ENCODE peak calls at places on chromosomes 12 and 14, in five cellular contexts. One of them, this sample, is unnamed.

GRCh38 chr12:117501066-117501465 is 139.6 kb upstream of the NOS1 start:
- DNase-seq in prostate gland: no peak
- DNase-seq in OCI-LY7: no peak
- DNase-seq in esophagus squamous epithelium: no peak
- DNase-seq in uterus: no peak
- DNase-seq in this sample: no peak

GRCh38 chr12:123675436-123675835 is 4.5 kb downstream of the TCTN2 start:
- DNase-seq in OCI-LY7: no peak
- DNase-seq in esophagus squamous epithelium: no peak
- DNase-seq in prostate gland: no peak
- DNase-seq in uterus: no peak
- DNase-seq in this sample: no peak

GRCh38 chr14:21018286-21018685 is 6.6 kb downstream of the NDRG2 start:
- DNase-seq in OCI-LY7: no peak
- DNase-seq in uterus: no peak
- DNase-seq in esophagus squamous epithelium: no peak
- DNase-seq in prostate gland: no peak
- DNase-seq in this sample: no peak

GRCh38 chr14:52913271-52913670 is 37.6 kb downstream of the FERMT2 start:
- DNase-seq in uterus: no peak
- DNase-seq in OCI-LY7: no peak
- DNase-seq in esophagus squamous epithelium: no peak
- DNase-seq in prostate gland: no peak
- DNase-seq in this sample: no peak

GRCh38 chr12:90858261-90858660 is 96.7 kb downstream of the CCER1 start:
- DNase-seq in prostate gland: peak; percentile 26
- DNase-seq in uterus: no peak
- DNase-seq in esophagus squamous epithelium: no peak
- DNase-seq in OCI-LY7: no peak
- DNase-seq in this sample: no peak

GRCh38 chr14:71675126-71675901 is 256.9 kb upstream of the RGS6 start:
- DNase-seq in OCI-LY7: no peak
- DNase-seq in esophagus squamous epithelium: no peak
- DNase-seq in uterus: no peak
- DNase-seq in prostate gland: no peak
- DNase-seq in this sample: no peak

GRCh38 chr12:109288571-109288970 is 20.5 kb downstream of the FOXN4 start:
- DNase-seq in OCI-LY7: peak; percentile 31
- DNase-seq in uterus: no peak
- DNase-seq in esophagus squamous epithelium: no peak
- DNase-seq in prostate gland: no peak
- DNase-seq in this sample: no peak

GRCh38 chr12:15854916-15855315 is 27.3 kb upstream of the STRAP start:
- DNase-seq in OCI-LY7: no peak
- DNase-seq in uterus: no peak
- DNase-seq in esophagus squamous epithelium: no peak
- DNase-seq in prostate gland: no peak
- DNase-seq in this sample: no peak

GRCh38 chr12:110704750-110705149 is 15.8 kb upstream of the HVCN1 start:
- DNase-seq in esophagus squamous epithelium: no peak
- DNase-seq in OCI-LY7: peak; percentile 57
- DNase-seq in uterus: no peak
- DNase-seq in prostate gland: peak; percentile 30
- DNase-seq in this sample: no peak

GRCh38 chr14:95462491-95462890 is 54.0 kb downstream of the SYNE3 start:
- DNase-seq in OCI-LY7: peak; percentile 76
- DNase-seq in uterus: no peak
- DNase-seq in prostate gland: no peak
- DNase-seq in esophagus squamous epithelium: no peak
- DNase-seq in this sample: no peak

GRCh38 chr12:101875112-101875961 is 2.0 kb upstream of the DRAM1 start:
- DNase-seq in uterus: no peak
- DNase-seq in esophagus squamous epithelium: no peak
- DNase-seq in prostate gland: no peak
- DNase-seq in OCI-LY7: no peak
- DNase-seq in this sample: no peak

DNA sequence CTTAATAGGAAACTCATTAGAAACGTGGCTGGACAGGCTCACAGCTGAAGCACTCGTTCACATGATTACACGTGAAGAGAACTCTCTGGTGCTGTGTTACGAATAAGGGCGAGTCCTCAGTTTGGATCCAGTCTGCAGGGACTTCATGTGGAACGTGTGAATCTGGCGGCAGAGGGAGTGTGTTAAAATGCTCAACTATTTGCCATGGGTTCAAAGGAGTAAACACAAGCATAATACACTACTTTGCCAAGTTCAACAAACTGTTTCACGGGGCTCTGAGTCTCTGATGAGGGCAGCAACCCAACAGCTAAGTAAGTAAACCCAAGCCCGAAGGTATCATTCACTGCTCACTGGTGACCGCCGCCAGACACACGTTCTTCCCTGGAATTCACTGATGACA is 42.4 kb downstream of the NUAK1 start:
- DNase-seq in uterus: no peak
- DNase-seq in prostate gland: peak; percentile 82
- DNase-seq in OCI-LY7: no peak
- DNase-seq in esophagus squamous epithelium: no peak
- DNase-seq in this sample: peak; percentile 80
- H3K4me1 ChIP-seq in uterus: peaks cover 21% of the 10 kb centered on the region
- H3K4me1 ChIP-seq in prostate gland: peaks cover 5% of the 10 kb centered on the region
- H3K4me1 ChIP-seq in OCI-LY7: no peaks in the 10 kb centered on the region
- H3K4me1 ChIP-seq in esophagus squamous epithelium: peaks cover 46% of the 10 kb centered on the region
- H3K4me1 ChIP-seq in this sample: peaks cover 62% of the 10 kb centered on the region

GRCh38 chr12:62813031-62813829 is 121.7 kb downstream of the PPM1H start:
- DNase-seq in prostate gland: peak; percentile 31
- DNase-seq in esophagus squamous epithelium: no peak
- DNase-seq in OCI-LY7: peak; percentile 61
- DNase-seq in uterus: peak; percentile 55
- DNase-seq in this sample: peak; percentile 65
- H3K4me3 ChIP-seq in prostate gland: no peak overlapping the region
- H3K4me3 ChIP-seq in esophagus squamous epithelium: no peak overlapping the region
- H3K4me3 ChIP-seq in OCI-LY7: no peak overlapping the region
- H3K4me3 ChIP-seq in uterus: no peak overlapping the region
- H3K4me3 ChIP-seq in this sample: no peak overlapping the region

GRCh38 chr12:102955926-102956737 is 1.3 kb upstream of the ASCL1 start:
- DNase-seq in OCI-LY7: no peak
- DNase-seq in esophagus squamous epithelium: no peak
- DNase-seq in uterus: no peak
- DNase-seq in prostate gland: no peak
- DNase-seq in this sample: no peak
- TF ChIP-seq CTCF in OCI-LY7: no peak
- TF ChIP-seq CTCF in esophagus squamous epithelium: no peak
- TF ChIP-seq CTCF in uterus: no peak
- TF ChIP-seq CTCF in prostate gland: no peak
- TF ChIP-seq CTCF in this sample: no peak

GRCh38 chr12:32230607-32230982 is 123.9 kb downstream of the BICD1 start:
- DNase-seq in prostate gland: no peak
- DNase-seq in esophagus squamous epithelium: no peak
- DNase-seq in OCI-LY7: peak; percentile 84
- DNase-seq in uterus: no peak
- DNase-seq in this sample: no peak

GRCh38 chr12:32226768-32227167 is 120.1 kb downstream of the BICD1 start:
- DNase-seq in uterus: no peak
- DNase-seq in prostate gland: no peak
- DNase-seq in OCI-LY7: no peak
- DNase-seq in esophagus squamous epithelium: no peak
- DNase-seq in this sample: no peak

GRCh38 chr12:32235251-32235650 is 128.6 kb downstream of the BICD1 start:
- DNase-seq in prostate gland: no peak
- DNase-seq in OCI-LY7: peak; percentile 52
- DNase-seq in esophagus squamous epithelium: no peak
- DNase-seq in uterus: no peak
- DNase-seq in this sample: no peak

GRCh38 chr12:32233568-32233967 is 126.9 kb downstream of the BICD1 start:
- DNase-seq in uterus: no peak
- DNase-seq in prostate gland: no peak
- DNase-seq in esophagus squamous epithelium: no peak
- DNase-seq in OCI-LY7: no peak
- DNase-seq in this sample: no peak

DNA sequence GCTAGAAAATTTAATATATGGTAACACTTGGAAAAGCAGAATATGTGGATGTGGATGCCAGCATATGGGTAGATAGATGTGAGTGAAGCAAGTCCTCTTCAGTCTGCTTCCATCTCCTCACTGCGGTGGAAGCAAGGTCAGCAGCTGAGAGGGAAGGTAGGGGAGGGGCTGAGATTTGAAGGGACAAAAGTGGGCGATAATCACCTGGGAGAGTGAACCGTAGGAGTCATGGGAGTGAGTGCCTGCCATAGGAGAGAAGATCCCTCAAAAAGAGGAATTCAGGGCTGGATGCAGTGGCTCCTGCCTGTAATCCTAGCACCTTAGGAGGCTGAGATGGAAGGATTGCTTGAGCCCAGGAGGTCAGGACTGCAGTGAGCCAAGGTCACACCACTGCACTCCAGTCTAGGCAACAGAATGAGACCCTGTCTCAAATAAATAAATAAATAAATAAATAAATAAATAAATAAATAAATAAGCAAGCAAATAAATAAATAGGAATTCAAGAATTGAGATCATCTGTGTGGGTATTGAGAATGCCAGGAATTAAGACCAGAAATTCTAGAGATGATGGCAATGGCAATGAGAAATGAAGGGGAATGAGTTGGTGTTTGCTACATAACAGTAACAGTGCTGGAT is 123.4 kb downstream of the BICD1 start:
- DNase-seq in uterus: no peak
- DNase-seq in esophagus squamous epithelium: no peak
- DNase-seq in prostate gland: no peak
- DNase-seq in OCI-LY7: no peak
- DNase-seq in this sample: no peak
- H3K4me1 ChIP-seq in uterus: no peaks in the 10 kb centered on the region
- H3K4me1 ChIP-seq in esophagus squamous epithelium: no peaks in the 10 kb centered on the region
- H3K4me1 ChIP-seq in prostate gland: no peaks in the 10 kb centered on the region
- H3K4me1 ChIP-seq in OCI-LY7: peaks cover 39% of the 10 kb centered on the region
- H3K4me1 ChIP-seq in this sample: no peaks in the 10 kb centered on the region

DNA sequence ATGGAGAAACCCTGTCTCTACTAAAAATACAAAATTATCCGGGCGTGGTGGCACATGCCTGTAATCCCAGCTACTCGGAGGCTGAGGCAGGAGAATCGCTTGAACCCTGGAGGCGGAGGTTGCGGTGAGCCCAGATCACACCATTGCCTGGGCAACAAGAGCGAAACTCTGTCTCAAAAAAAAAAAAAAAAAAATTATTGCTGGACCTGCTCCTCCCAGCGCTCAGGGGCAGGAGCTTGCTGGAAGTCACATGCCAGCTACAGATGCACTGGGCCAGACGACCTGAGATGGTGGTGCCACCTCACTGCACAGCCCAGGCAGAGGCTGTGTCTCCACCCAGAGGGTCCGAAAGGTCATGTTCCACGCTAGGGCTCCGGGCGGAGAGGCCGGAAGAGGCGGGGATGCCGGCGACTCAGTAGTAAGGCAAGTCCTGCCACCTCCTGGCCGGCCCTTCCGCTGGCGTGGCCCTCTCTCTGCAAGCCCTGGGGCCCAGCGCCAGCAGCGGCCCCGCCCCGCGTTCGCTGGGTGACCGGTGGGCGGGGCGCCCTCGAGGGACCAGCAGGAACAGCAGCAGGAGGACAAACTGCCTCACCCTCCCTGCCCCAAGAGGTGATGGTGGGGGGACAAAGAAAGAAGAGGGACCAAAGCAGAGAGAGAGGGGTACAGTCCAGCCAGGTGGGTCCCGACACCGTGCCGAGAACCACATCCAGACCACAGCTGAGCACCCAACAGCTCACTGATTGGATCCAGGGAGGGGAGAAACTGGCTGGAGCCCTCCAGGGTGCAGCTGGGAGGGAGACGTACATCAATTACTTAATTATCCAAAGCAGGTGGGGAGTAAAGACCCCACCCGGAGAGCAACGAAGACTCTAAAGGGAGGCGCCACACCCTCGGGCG is 3.6 kb upstream of the RHOF start:
- DNase-seq in prostate gland: peak; percentile 94
- DNase-seq in esophagus squamous epithelium: no peak
- DNase-seq in uterus: peak; percentile 90
- DNase-seq in OCI-LY7: no peak
- DNase-seq in this sample: peak; percentile 97
- H3K4me3 ChIP-seq in prostate gland: peak overlapping the region; percentile 84
- H3K4me3 ChIP-seq in esophagus squamous epithelium: peak overlapping the region; percentile 85
- H3K4me3 ChIP-seq in uterus: no peak overlapping the region
- H3K4me3 ChIP-seq in OCI-LY7: no peak overlapping the region
- H3K4me3 ChIP-seq in this sample: peak overlapping the region; percentile 21

DNA sequence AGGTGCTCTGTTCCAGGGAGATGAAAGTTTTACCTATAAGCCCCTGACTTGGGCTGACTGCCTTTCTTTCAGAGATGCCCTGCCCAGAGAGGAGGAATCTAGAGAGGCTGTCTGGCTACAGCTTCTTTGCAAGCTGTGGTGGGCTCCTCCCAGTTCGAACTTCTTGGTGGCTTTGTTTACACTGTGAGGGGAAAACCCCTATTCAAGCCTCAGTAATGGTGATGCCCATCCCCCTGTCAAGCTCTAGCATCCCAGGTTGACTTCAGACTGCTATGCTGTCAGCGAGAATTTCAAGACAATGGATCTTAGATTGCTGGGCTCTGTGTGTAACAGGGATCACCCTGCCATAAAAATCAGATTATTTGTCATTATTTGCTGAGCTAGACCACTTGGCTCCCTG is 377.6 kb downstream of the FLRT2 start:
- DNase-seq in esophagus squamous epithelium: no peak
- DNase-seq in uterus: no peak
- DNase-seq in prostate gland: no peak
- DNase-seq in OCI-LY7: no peak
- DNase-seq in this sample: no peak
- TF ChIP-seq CTCF in esophagus squamous epithelium: no peak
- TF ChIP-seq CTCF in uterus: no peak
- TF ChIP-seq CTCF in prostate gland: no peak
- TF ChIP-seq CTCF in OCI-LY7: no peak
- TF ChIP-seq CTCF in this sample: no peak

DNA sequence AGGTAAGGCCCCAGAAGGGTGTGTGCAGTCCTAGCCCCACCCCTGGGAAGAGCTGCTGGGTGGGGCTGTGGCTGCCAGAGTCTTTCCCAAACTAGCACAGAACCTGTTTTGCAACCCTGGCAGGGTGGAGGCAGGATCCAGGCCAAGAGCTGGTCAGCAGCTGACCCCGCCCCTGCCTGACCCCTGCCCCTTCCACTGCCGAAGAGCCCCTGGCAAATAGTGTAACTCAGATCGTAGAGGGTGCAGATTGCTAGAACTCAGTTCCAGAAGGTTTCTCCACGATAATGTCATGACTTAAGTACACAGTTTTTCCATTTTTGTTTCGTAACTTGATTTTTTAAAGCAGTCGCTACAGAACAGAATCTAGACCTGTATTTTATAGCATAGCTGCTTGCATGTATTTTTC is 26.7 kb upstream of the PNMA1 start:
- DNase-seq in esophagus squamous epithelium: no peak
- DNase-seq in OCI-LY7: no peak
- DNase-seq in prostate gland: peak; percentile 92
- DNase-seq in uterus: peak; percentile 87
- DNase-seq in this sample: peak; percentile 86
- H3K4me1 ChIP-seq in esophagus squamous epithelium: peaks cover 79% of the 10 kb centered on the region
- H3K4me1 ChIP-seq in OCI-LY7: peaks cover 53% of the 10 kb centered on the region
- H3K4me1 ChIP-seq in prostate gland: peaks cover 62% of the 10 kb centered on the region
- H3K4me1 ChIP-seq in uterus: peaks cover 62% of the 10 kb centered on the region
- H3K4me1 ChIP-seq in this sample: peaks cover 76% of the 10 kb centered on the region

DNA sequence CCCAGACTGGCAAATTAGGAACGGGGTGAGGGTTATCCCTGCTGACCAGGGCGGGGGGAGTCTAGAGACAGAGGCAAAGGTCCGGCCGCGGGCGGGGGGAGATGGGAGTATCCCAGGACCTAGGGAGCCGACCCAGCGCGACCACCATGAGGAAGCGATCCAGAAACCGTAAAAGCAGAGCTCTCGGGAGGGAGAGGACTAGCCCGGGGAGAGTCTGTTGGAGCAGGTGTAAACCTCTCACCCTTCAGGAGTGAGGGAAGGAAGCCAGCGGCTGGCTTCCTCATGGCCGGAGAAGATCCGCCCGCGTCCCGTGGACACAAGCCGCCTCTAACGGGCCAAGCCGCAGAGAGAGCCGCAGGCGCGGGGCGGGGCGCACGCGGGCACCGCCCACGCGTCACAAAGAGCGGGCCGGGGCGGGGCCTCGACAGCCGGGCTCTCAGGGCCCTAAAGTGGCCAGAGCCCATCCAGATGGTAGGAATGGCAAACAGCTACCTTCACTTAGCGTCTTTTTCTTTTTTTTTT is at the start of gene ACRBP:
- DNase-seq in prostate gland: peak; percentile 53
- DNase-seq in OCI-LY7: peak; percentile 80
- DNase-seq in esophagus squamous epithelium: no peak
- DNase-seq in uterus: peak; percentile 80
- DNase-seq in this sample: peak; percentile 74
- H3K4me3 ChIP-seq in prostate gland: peak within 1 kb of the TSS; percentile 24
- H3K4me3 ChIP-seq in OCI-LY7: peak within 1 kb of the TSS; percentile 72
- H3K4me3 ChIP-seq in esophagus squamous epithelium: peak within 1 kb of the TSS; percentile 30
- H3K4me3 ChIP-seq in uterus: peak within 1 kb of the TSS; percentile 37
- H3K4me3 ChIP-seq in this sample: peak within 1 kb of the TSS; percentile 59